ENCODE peak calls at places on chromosomes 3 and 15, in nine cellular contexts. J, W, U, O, N, G, P, F and E are unnamed samples.

GRCh38 chr3:71005797-71006321 is 577.7 kb downstream of the FOXP1 start:
- DNase-seq in G (no peak), O (no peak), F (no peak), W (peak; percentile 51), U (no peak), N (no peak), P (no peak), J (no peak), E (no peak)

GRCh38 chr3:138019288-138020069 is 9.5 kb downstream of the CLDN18 start:
- DNase-seq in G (no peak), F (no peak), W (no peak), P (no peak), O (no peak), J (no peak), U (no peak), N (no peak), E (peak; percentile 22)

GRCh38 chr3:149061776-149062175 is 24.6 kb downstream of the HLTF start:
- DNase-seq in N (no peak), U (no peak), O (no peak), W (no peak), F (no peak), J (no peak), G (no peak), P (no peak), E (no peak)

GRCh38 chr3:190617185-190617584 is 103.3 kb downstream of the IL1RAP start:
- DNase-seq in O (peak; percentile 50), U (no peak), N (no peak), J (no peak), P (no peak), W (no peak), F (no peak), G (peak; percentile 92), E (no peak)

GRCh38 chr15:33126559-33127290 is 67.8 kb downstream of the FMN1 start:
- DNase-seq in O (peak; percentile 70), P (no peak), G (peak; percentile 9), U (peak; percentile 90), F (peak; percentile 71), W (peak; percentile 89), N (peak; percentile 43), J (peak; percentile 56), E (peak; percentile 89)

GRCh38 chr3:183815951-183816475 is 9.4 kb downstream of the MAP6D1 start:
- DNase-seq in P (no peak), N (no peak), W (no peak), G (no peak), U (no peak), F (no peak), O (no peak), J (no peak), E (no peak)

GRCh38 chr15:31303434-31304073 is 23.1 kb upstream of the KLF13 start:
- DNase-seq in P (no peak), O (peak; percentile 69), J (no peak), W (no peak), G (no peak), F (no peak), U (no peak), N (no peak), E (no peak)

GRCh38 chr3:178907081-178907480 is 164.5 kb downstream of the ZMAT3 start:
- DNase-seq in G (no peak), W (no peak), N (no peak), J (no peak), O (no peak), F (no peak), P (no peak), U (no peak), E (no peak)

GRCh38 chr3:1987983-1988382 is 110.7 kb upstream of the CNTN4 start:
- DNase-seq in W (no peak), J (no peak), O (peak; percentile 45), P (no peak), U (no peak), G (no peak), N (no peak), F (no peak), E (peak; percentile 63)

GRCh38 chr3:135056084-135056730 is 261.1 kb downstream of the EPHB1 start:
- DNase-seq in P (no peak), N (no peak), W (no peak), G (no peak), F (no peak), J (no peak), U (no peak), O (no peak), E (no peak)